ENCODE peak calls at places on chromosomes 2 and 18, in four cellular contexts. T is neural crest cell, P is sciatic nerve, D is B cell. W is an unnamed sample.

GRCh38 chr2:148201075-148202004 is 180.4 kb downstream of the MBD5 start:
- DNase-seq in T (peak), P (no peak), D (peak), W (peak)

GRCh38 chr2:224025874-224026273 is 13.2 kb downstream of the SERPINE2 start:
- DNase-seq in T (no peak), P (no peak), D (peak), W (no peak)

GRCh38 chr2:54879037-54879436 is 155.6 kb downstream of the EML6 start:
- DNase-seq in T (no peak), P (no peak), D (no peak), W (no peak)

GRCh38 chr18:45920367-45920766 is 46.8 kb downstream of the EPG5 start:
- DNase-seq in T (no peak), P (peak), D (peak), W (no peak)

GRCh38 chr2:231348703-231349373 is 46.7 kb upstream of the B3GNT7 start:
- DNase-seq in T (no peak), P (peak), D (no peak), W (no peak)

GRCh38 chr18:58095251-58095650 is 51.2 kb downstream of the NEDD4L start:
- DNase-seq in T (no peak), P (no peak), D (no peak), W (no peak)

GRCh38 chr2:222982909-222983265 is 69.1 kb upstream of the KCNE4 start:
- DNase-seq in T (no peak), P (no peak), D (no peak), W (no peak)

GRCh38 chr18:58161659-58162058 is 117.6 kb downstream of the NEDD4L start:
- DNase-seq in T (no peak), P (no peak), D (no peak), W (peak)

GRCh38 chr2:62706721-62707516 is 1.4 kb downstream of the EHBP1 start:
- DNase-seq in T (no peak), P (no peak), D (no peak), W (no peak)

GRCh38 chr2:67838205-67838604 is 224.6 kb downstream of the C1D start:
- DNase-seq in T (no peak), P (no peak), D (no peak), W (no peak)

GRCh38 chr2:75491129-75491753 is 69.5 kb downstream of the EVA1A start:
- DNase-seq in T (no peak), P (no peak), D (no peak), W (no peak)

GRCh38 chr2:234032301-234032856 is 18.1 kb upstream of the SPP2 start:
- DNase-seq in T (no peak), P (no peak), D (no peak), W (no peak)

GRCh38 chr2:10785260-10785659 is 27.3 kb downstream of the PDIA6 start:
- DNase-seq in T (no peak), P (no peak), D (no peak), W (no peak)

GRCh38 chr2:223600056-223600455 is 2.1 kb downstream of the SCG2 start:
- DNase-seq in T (no peak), P (no peak), D (no peak), W (no peak)

GRCh38 chr2:15747698-15748471 is 156.2 kb downstream of the DDX1 start:
- DNase-seq in T (no peak), P (no peak), D (no peak), W (peak)

GRCh38 chr2:182117203-182117602 is 131.6 kb downstream of the PPP1R1C start:
- DNase-seq in T (no peak), P (no peak), D (no peak), W (no peak)

GRCh38 chr2:121242175-121242875 is 42.7 kb downstream of the TFCP2L1 start:
- DNase-seq in T (no peak), P (no peak), D (no peak), W (no peak)

GRCh38 chr2:239523944-239524310 is 123.1 kb upstream of the HDAC4 start:
- DNase-seq in T (no peak), P (no peak), D (no peak), W (no peak)

GRCh38 chr18:48186861-48187260 is 222.3 kb downstream of the ZBTB7C start:
- DNase-seq in T (no peak), P (no peak), D (no peak), W (no peak)

GRCh38 chr2:178920916-178921513 is 113.8 kb upstream of the TTN start:
- DNase-seq in T (no peak), P (no peak), D (no peak), W (no peak)

GRCh38 chr2:54728669-54729120 is 5.2 kb downstream of the EML6 start:
- DNase-seq in T (no peak), P (no peak), D (no peak), W (peak)

GRCh38 chr2:9139491-9140443 is 66.8 kb upstream of the ASAP2 start:
- DNase-seq in T (peak), P (peak), D (peak), W (peak)

GRCh38 chr2:1367584-1367983 is 45.7 kb upstream of the TPO start:
- DNase-seq in T (no peak), P (no peak), D (no peak), W (no peak)